ENCODE peak calls at places on chromosomes 3 and 15, in nine cellular contexts. R is neural crest cell; J is LoVo; L is stimulated activated CD8-positive, alpha-beta memory T cell treated with anti-CD3 and anti-CD28 coated beads, Interleukin-7, amount 100 ng/mL, for 1 hour; U is AG10803; Z is C1 segment of cervical spinal cord; Y is AG08396; M is myocyte; T is renal cortical epithelial cell. I is an unnamed sample.

GRCh38 chr15:99143655-99144610 is 39.1 kb downstream of the SYNM start:
- DNase-seq in J (no peak), T (peak; percentile 74), Y (no peak), R (no peak), Z (no peak), U (peak; percentile 88), L (no peak), M (peak; percentile 22), I (no peak)

GRCh38 chr3:86230765-86231164 is 760.2 kb downstream of the VGLL3 start:
- DNase-seq in Z (no peak), L (no peak), M (no peak), J (no peak), U (no peak), T (no peak), Y (no peak), R (no peak), I (no peak)

GRCh38 chr15:68400066-68400456 is 31.9 kb downstream of the ITGA11 start:
- DNase-seq in Y (no peak), L (no peak), T (peak; percentile 76), J (peak; percentile 58), U (no peak), R (no peak), Z (no peak), M (no peak), I (no peak)

GRCh38 chr3:27034255-27034654 is 334.9 kb downstream of the NEK10 start:
- DNase-seq in Z (no peak), Y (no peak), T (no peak), M (no peak), L (no peak), R (no peak), J (no peak), U (no peak), I (no peak)

GRCh38 chr3:193620650-193621049 is 27.6 kb downstream of the OPA1 start:
- DNase-seq in M (peak; percentile 18), T (peak; percentile 57), L (no peak), Y (peak; percentile 9), U (peak; percentile 34), R (no peak), J (no peak), Z (no peak), I (no peak)

GRCh38 chr3:63051920-63052319 is 176.7 kb upstream of the CADPS start:
- DNase-seq in M (no peak), T (peak; percentile 1), Y (peak; percentile 3), L (no peak), U (peak; percentile 78), R (no peak), Z (no peak), J (no peak), I (no peak)

GRCh38 chr15:50250789-50251394 is 14.6 kb downstream of the HDC start:
- DNase-seq in Z (no peak), M (peak; percentile 38), R (no peak), L (no peak), U (no peak), T (no peak), J (no peak), Y (no peak), I (no peak)

GRCh38 chr3:59751606-59752005 is 701.8 kb upstream of the CFAP20DC start:
- DNase-seq in Z (no peak), R (peak; percentile 8), M (no peak), U (no peak), L (no peak), T (no peak), J (no peak), Y (no peak), I (no peak)

GRCh38 chr3:174408310-174408709 is 450.8 kb upstream of the NAALADL2 start:
- DNase-seq in J (no peak), U (peak; percentile 55), R (no peak), L (no peak), Y (peak; percentile 45), T (peak; percentile 59), M (peak; percentile 4), Z (no peak), I (no peak)